ENCODE peak calls at places on chromosomes 13 and 19, in five cellular contexts. K is keratinocyte, M is GM23248, W is astrocyte, X is HCT116. N is an unnamed sample.

GRCh38 chr19:31148671-31149070 is 200.6 kb downstream of the TSHZ3 start:
- DNase-seq in K (no peak), M (no peak), W (no peak), X (no peak), N (no peak)

GRCh38 chr19:51246153-51246552 is 4.7 kb upstream of the SIGLECL1 start:
- DNase-seq in K (no peak), M (no peak), W (no peak), X (no peak), N (no peak)

GRCh38 chr13:70864731-70865130 is 756.5 kb upstream of the KLHL1 start:
- DNase-seq in K (no peak), M (no peak), W (no peak), X (no peak), N (no peak)

GRCh38 chr19:43470288-43470687 is 4.9 kb upstream of the LYPD3 start:
- DNase-seq in K (no peak), M (peak; percentile 70), W (peak; percentile 71), X (no peak), N (no peak)

GRCh38 chr13:81488021-81488420 is 1147.1 kb upstream of the SPRY2 start:
- DNase-seq in K (no peak), M (no peak), W (no peak), X (no peak), N (no peak)

GRCh38 chr13:30466358-30466714 is 600 bp upstream of the HMGB1 start:
- DNase-seq in K (no peak), M (peak; percentile 64), W (peak; percentile 24), X (no peak), N (peak; percentile 62)

GRCh38 chr19:24074720-24075119 is 12.3 kb upstream of the ZNF254 start:
- DNase-seq in K (peak; percentile 38), M (peak; percentile 69), W (peak; percentile 31), X (no peak), N (no peak)

GRCh38 chr19:19034204-19034624 is 811 bp downstream of the ARMC6 start:
- DNase-seq in K (peak; percentile 26), M (peak; percentile 85), W (peak; percentile 42), X (peak; percentile 60), N (peak; percentile 90)

GRCh38 chr13:53045110-53045509 is 16.5 kb downstream of the OLFM4 start:
- DNase-seq in K (no peak), M (no peak), W (no peak), X (no peak), N (no peak)

GRCh38 chr19:14494910-14495677 is 833 bp downstream of the GIPC1 start:
- DNase-seq in K (no peak), M (peak; percentile 51), W (no peak), X (no peak), N (no peak)

GRCh38 chr13:74575729-74576125 is 441.5 kb upstream of the KLF12 start:
- DNase-seq in K (no peak), M (peak; percentile 73), W (peak; percentile 49), X (no peak), N (peak; percentile 69)

GRCh38 chr19:46786236-46787039 is 2.0 kb downstream of the SLC1A5 start:
- DNase-seq in K (no peak), M (peak; percentile 92), W (peak; percentile 67), X (no peak), N (peak; percentile 85)

GRCh38 chr19:29092712-29093552 is 120.0 kb downstream of the UQCRFS1 start:
- DNase-seq in K (no peak), M (no peak), W (no peak), X (no peak), N (no peak)

GRCh38 chr13:42732073-42732472 is 49.3 kb upstream of the FAM216B start:
- DNase-seq in K (no peak), M (no peak), W (no peak), X (no peak), N (no peak)

GRCh38 chr13:27789153-27789494 is 3.2 kb upstream of the GSX1 start:
- DNase-seq in K (no peak), M (no peak), W (no peak), X (no peak), N (no peak)

GRCh38 chr13:27791146-27791900 is 960 bp upstream of the GSX1 start:
- DNase-seq in K (no peak), M (no peak), W (no peak), X (no peak), N (no peak)

GRCh38 chr13:27788271-27788670 is 4.0 kb upstream of the GSX1 start:
- DNase-seq in K (no peak), M (no peak), W (no peak), X (no peak), N (no peak)

GRCh38 chr13:27790523-27790922 is 1.8 kb upstream of the GSX1 start:
- DNase-seq in K (no peak), M (no peak), W (no peak), X (no peak), N (no peak)

GRCh38 chr13:27789495-27790303 is 2.6 kb upstream of the GSX1 start:
- DNase-seq in K (no peak), M (no peak), W (no peak), X (no peak), N (no peak)
- TF ChIP-seq EZH2 in K (peak; percentile 93), M (peak; percentile 96), W (peak; percentile 91), X (no peak), N (peak; percentile 99)

GRCh38 chr19:12790628-12791344 is 500 bp upstream of the JUNB start:
- DNase-seq in K (no peak), M (peak; percentile 44), W (no peak), X (no peak), N (no peak)

GRCh38 chr19:12788682-12789097 is 2.6 kb upstream of the JUNB start:
- DNase-seq in K (no peak), M (peak; percentile 85), W (no peak), X (no peak), N (peak; percentile 71)

GRCh38 chr19:12789098-12789903 is 2.0 kb upstream of the JUNB start:
- DNase-seq in K (no peak), M (peak; percentile 64), W (no peak), X (no peak), N (no peak)

GRCh38 chr19:12791345-12792047 is at the start of gene JUNB:
- DNase-seq in K (no peak), M (peak; percentile 97), W (peak; percentile 88), X (peak; percentile 93), N (peak; percentile 97)

DNA sequence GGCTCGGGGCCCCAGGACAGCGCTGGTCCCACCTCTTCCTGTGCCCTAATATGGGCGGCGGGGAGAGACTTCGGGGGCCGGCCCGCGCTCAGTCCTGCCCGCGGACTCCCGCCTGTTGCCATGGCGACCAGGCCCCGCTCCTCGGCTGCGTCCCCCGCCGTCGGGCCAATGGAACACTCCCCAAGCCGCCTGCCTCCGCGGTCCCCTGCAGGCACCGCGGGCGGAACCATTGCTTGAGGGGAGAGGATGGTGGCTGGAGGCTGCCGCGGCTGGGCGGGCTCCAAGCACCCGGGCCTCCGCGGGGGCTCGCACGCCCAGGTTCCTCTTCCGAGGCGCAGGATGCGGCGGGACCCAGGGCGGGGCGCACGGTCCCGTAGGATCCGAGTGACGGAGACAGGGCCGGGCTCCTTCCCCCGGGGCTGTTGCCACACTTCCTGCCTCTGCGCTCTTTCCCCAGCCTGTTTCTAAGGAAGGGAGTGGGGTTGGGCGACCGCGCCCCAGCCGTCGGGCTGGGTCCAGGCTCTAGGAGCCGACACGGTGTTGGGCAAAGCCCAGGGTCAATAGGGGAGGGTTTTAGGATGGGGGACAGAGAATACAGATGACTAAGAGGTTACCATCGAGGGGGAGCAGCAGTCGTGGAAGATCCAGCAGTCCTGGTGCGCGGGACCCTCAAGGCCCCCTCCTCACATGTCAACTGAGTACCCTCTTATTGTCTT is 1.2 kb upstream of the JUNB start:
- DNase-seq in K (no peak), M (peak; percentile 98), W (peak; percentile 91), X (peak; percentile 89), N (peak; percentile 99)
- TF ChIP-seq EZH2 in K (no peak), M (no peak), W (no peak), X (no peak), N (no peak)

DNA sequence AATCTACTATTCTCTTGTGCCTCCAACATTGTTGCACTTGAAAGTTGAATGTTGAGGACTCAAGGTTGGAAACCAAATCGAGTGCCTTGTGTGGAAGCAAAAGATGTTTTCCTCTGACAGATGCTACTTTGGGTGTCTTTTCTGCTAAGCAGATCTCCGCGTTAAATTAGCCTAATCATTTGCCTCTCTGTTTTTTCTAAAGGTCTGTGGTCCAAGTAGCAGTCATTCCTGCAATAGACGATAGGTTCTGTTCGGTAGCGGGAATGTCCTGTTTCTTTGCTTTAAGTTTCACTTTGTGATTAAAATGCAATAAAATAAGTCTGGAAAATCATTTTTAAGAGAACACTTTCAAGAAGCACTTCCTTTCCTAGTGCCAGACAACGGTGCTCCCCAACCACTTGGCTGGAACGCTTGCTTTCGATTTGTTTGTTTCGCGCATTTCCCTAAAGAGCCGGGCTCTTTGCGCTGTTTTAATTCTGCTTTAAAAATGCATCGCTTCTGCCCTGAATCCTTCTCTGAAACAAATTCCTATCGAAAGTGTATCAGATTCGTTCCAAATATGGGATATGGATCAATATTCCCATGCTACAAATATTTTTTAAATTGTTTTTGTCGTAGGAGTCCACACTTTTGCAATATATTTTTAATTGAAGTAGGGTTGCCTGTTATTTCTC is 14.1 kb downstream of the ZIC2 start:
- DNase-seq in K (no peak), M (no peak), W (no peak), X (no peak), N (peak; percentile 83)
- TF ChIP-seq EZH2 in K (peak; percentile 75), M (peak; percentile 74), W (no peak), X (no peak), N (no peak)

DNA sequence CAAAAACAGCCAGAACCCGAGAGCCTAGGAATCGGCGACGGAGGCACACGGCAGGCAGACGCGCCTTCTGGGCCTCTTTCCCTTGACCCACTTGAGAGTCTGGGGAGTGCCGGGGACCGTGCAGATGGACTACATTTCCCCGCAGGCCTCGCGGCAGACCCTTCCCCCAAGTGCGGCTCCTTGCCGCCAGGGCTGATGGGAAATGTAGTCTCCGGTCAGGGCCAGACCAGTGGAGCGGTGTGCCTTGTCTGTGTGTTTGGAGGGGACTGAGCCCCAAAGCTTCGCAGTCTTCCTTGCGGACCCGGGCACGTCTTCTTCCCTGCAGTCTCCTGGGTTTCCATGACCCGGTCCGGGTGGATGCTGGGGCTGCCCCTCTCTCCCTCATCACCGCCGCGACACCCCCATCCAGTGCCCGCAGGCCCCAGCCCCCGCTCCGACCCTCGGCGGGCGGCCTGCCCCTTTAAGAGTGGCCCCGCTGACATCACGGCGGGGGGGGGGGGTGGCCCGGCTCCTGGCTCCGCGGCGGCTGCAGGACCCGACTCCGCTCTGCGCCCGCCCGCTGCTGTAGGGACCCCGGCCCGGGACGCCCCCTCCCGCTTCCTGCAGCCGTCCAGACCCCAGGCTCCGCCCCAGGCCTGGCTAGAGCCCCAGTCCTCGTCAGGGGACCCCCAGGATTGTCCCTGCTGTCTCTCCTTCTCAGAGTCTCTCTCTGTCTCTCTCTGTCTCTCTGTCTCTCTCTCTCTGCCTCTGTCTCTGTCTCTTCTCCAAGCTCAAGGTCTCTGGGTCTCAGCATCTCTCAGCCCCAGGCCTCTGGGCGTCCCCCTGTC is 759 bp upstream of the CACNG7 start:
- DNase-seq in K (no peak), M (peak; percentile 56), W (peak; percentile 21), X (no peak), N (peak; percentile 85)
- TF ChIP-seq EZH2 in K (no peak), M (peak; percentile 97), W (peak; percentile 90), X (no peak), N (no peak)

DNA sequence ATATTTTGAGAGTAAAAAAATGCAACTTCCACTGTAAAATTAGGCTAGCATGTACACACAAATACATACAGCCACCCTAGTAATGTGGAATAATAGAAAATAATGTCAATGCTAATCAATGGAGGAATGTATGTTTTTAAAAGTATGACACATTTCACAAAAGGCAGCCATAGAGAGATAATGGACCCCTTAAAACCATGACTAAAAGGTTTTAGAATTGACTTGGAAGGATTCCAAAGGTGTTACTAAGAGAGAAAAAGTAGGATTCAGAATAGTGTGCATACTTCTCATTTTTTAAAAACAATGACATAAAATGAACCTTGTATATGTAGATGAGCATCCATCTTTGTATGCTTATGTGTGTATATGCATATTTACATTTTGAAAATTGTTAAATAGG is 597.9 kb upstream of the PCDH9 start:
- DNase-seq in K (no peak), M (no peak), W (peak; percentile 67), X (no peak), N (no peak)
- TF ChIP-seq EZH2 in K (no peak), M (no peak), W (no peak), X (no peak), N (no peak)

N was measured in A673.